ENCODE peak calls at places on chromosomes 6 and 20, in six cellular contexts. W is naive B cell; F is PC-3; U is activated CD8-positive, alpha-beta T cell treated with anti-CD3 and anti-CD28 coated beads, Interleukin-2, amount 10 ng/mL, durations not matched to agents 7 days and 5 days; D is CD8-positive, alpha-beta T cell; Q is heart right ventricle. H is an unnamed sample.

GRCh38 chr20:16528078-16528477 is 45.2 kb downstream of the KIF16B start:
- ATAC-seq in W (no peak), F (peak), U (no peak), D (no peak), Q (no peak), H (peak)

GRCh38 chr6:81977488-81977887 is 225.0 kb upstream of the TENT5A start:
- ATAC-seq in W (no peak), F (peak), U (no peak), D (no peak), Q (no peak), H (no peak)

GRCh38 chr6:74940211-74940610 is 265.6 kb downstream of the COL12A1 start:
- ATAC-seq in W (no peak), F (no peak), U (no peak), D (no peak), Q (no peak), H (no peak)

GRCh38 chr6:117585647-117586046 is 16.7 kb downstream of the GOPC start:
- ATAC-seq in W (no peak), F (no peak), U (no peak), D (no peak), Q (no peak), H (no peak)

GRCh38 chr6:150528648-150529285 is 70.9 kb upstream of the PLEKHG1 start:
- ATAC-seq in W (peak), F (no peak), U (no peak), D (no peak), Q (peak), H (peak)

GRCh38 chr6:23654745-23655144 is 471.3 kb upstream of the NRSN1 start:
- ATAC-seq in W (no peak), F (no peak), U (no peak), D (no peak), Q (no peak), H (no peak)

GRCh38 chr20:62832212-62832922 is 15.5 kb downstream of the COL9A3 start:
- ATAC-seq in W (peak), F (peak), U (peak), D (no peak), Q (no peak), H (peak)

GRCh38 chr20:48850257-48850656 is 22.5 kb upstream of the PREX1 start:
- ATAC-seq in W (no peak), F (no peak), U (no peak), D (no peak), Q (no peak), H (no peak)

GRCh38 chr6:2550247-2550646 is 200.5 kb downstream of the MYLK4 start:
- ATAC-seq in W (no peak), F (no peak), U (no peak), D (no peak), Q (no peak), H (no peak)

GRCh38 chr6:150053450-150053849 is 15.5 kb downstream of the ULBP3 start:
- ATAC-seq in W (no peak), F (no peak), U (no peak), D (no peak), Q (no peak), H (no peak)

GRCh38 chr6:60643870-60644269 is 1642.2 kb downstream of the KHDRBS2 start:
- ATAC-seq in W (no peak), F (no peak), U (no peak), D (no peak), Q (no peak), H (no peak)

GRCh38 chr6:134352786-134353480 is 35.0 kb upstream of the SGK1 start:
- ATAC-seq in W (no peak), F (no peak), U (no peak), D (no peak), Q (no peak), H (no peak)

GRCh38 chr6:64930664-64931063 is 776.4 kb downstream of the EYS start:
- ATAC-seq in W (no peak), F (no peak), U (no peak), D (no peak), Q (no peak), H (no peak)